ENCODE peak calls at places on chromosomes 4 and X, in five cellular contexts. H is dermis blood vessel endothelial cell, Q is pancreas, W is NCI-H2081 treated with DMSO at 0.1 percent for 48 hours, O is NCI-H460. A is an unnamed sample.

GRCh38 chr4:185039508-185040273 is 21.4 kb downstream of the HELT start:
- DNase-seq in H (peak), Q (no peak), W (peak), O (peak), A (peak)

GRCh38 chr4:83644677-83645639 is 109.0 kb downstream of the GPAT3 start:
- DNase-seq in H (peak), Q (no peak), W (peak), O (peak), A (no peak)

GRCh38 chr4:174496631-174497442 is 25.5 kb downstream of the HPGD start:
- DNase-seq in H (no peak), Q (no peak), W (no peak), O (no peak), A (no peak)

GRCh38 chr4:1578968-1579833 is 104.9 kb downstream of the FAM53A start:
- DNase-seq in H (peak), Q (peak), W (no peak), O (peak), A (peak)

GRCh38 chr4:120175272-120175671 is 108.6 kb upstream of the MAD2L1 start:
- DNase-seq in H (no peak), Q (no peak), W (no peak), O (no peak), A (no peak)

GRCh38 chrX:3219231-3219630 is 127.2 kb downstream of the MXRA5 start:
- DNase-seq in H (no peak), Q (no peak), W (no peak), O (no peak), A (no peak)

GRCh38 chr4:153873741-153874140 is 84.9 kb upstream of the SFRP2 start:
- DNase-seq in H (no peak), Q (no peak), W (no peak), O (no peak), A (no peak)

GRCh38 chr4:25993564-25994185 is 79.7 kb downstream of the SMIM20 start:
- DNase-seq in H (peak), Q (no peak), W (no peak), O (no peak), A (no peak)

GRCh38 chr4:114694770-114695169 is 96.2 kb downstream of the UGT8 start:
- DNase-seq in H (peak), Q (no peak), W (no peak), O (peak), A (no peak)

GRCh38 chr4:53313510-53313909 is 52.4 kb downstream of the SCFD2 start:
- DNase-seq in H (peak), Q (no peak), W (no peak), O (no peak), A (no peak)

GRCh38 chr4:113389160-113389559 is 339.7 kb downstream of the ANK2 start:
- DNase-seq in H (no peak), Q (no peak), W (no peak), O (no peak), A (no peak)

GRCh38 chr4:143531368-143531767 is 17.9 kb downstream of the SMARCA5 start:
- DNase-seq in H (peak), Q (no peak), W (no peak), O (no peak), A (no peak)

GRCh38 chrX:154714925-154715324 is 36.0 kb downstream of the GAB3 start:
- DNase-seq in H (peak), Q (no peak), W (no peak), O (peak), A (peak)

GRCh38 chr4:80526697-80527096 is 191.2 kb downstream of the CFAP299 start:
- DNase-seq in H (no peak), Q (no peak), W (no peak), O (no peak), A (no peak)

GRCh38 chr4:55125087-55125721 is at the start of gene KDR:
- DNase-seq in H (peak), Q (peak), W (no peak), O (no peak), A (peak)

GRCh38 chrX:71067727-71068051 is 445 bp downstream of the SNX12 start:
- DNase-seq in H (no peak), Q (no peak), W (no peak), O (no peak), A (no peak)

GRCh38 chr4:125433453-125433852 is 118.7 kb downstream of the FAT4 start:
- DNase-seq in H (peak), Q (no peak), W (no peak), O (no peak), A (no peak)

GRCh38 chr4:48138936-48139335 is 4.9 kb upstream of the TXK start:
- DNase-seq in H (no peak), Q (no peak), W (no peak), O (no peak), A (no peak)

GRCh38 chr4:151541438-151542071 is 132.6 kb downstream of the FHIP1A start:
- DNase-seq in H (peak), Q (no peak), W (peak), O (no peak), A (no peak)

GRCh38 chr4:123304151-123305021 is 92.2 kb upstream of the SPRY1 start:
- DNase-seq in H (no peak), Q (no peak), W (peak), O (no peak), A (no peak)

GRCh38 chrX:132821974-132822633 is 136.3 kb downstream of the HS6ST2 start:
- DNase-seq in H (no peak), Q (no peak), W (no peak), O (no peak), A (no peak)

GRCh38 chr4:38233727-38234478 is 273.7 kb downstream of the PTTG2 start:
- DNase-seq in H (no peak), Q (no peak), W (no peak), O (no peak), A (no peak)

GRCh38 chr4:6907658-6908191 is 1.9 kb upstream of the TBC1D14 start:
- DNase-seq in H (peak), Q (no peak), W (no peak), O (no peak), A (no peak)

GRCh38 chr4:188432328-188432727 is 293.1 kb downstream of the TRIML1 start:
- DNase-seq in H (no peak), Q (no peak), W (no peak), O (no peak), A (no peak)

GRCh38 chr4:31737419-31737818 is 1017.2 kb downstream of the PCDH7 start:
- DNase-seq in H (no peak), Q (no peak), W (no peak), O (no peak), A (no peak)

A was measured in ureter.